ENCODE peak calls at places on chromosomes 11 and 22, in five cellular contexts. P is A549, C is K562, Z is HepG2, R is GM12878. J is an unnamed sample.

GRCh38 chr11:2836335-2837095 is 49.1 kb downstream of the CDKN1C start:
- DNase-seq in Z (no peak), R (no peak), C (peak), P (no peak), J (no peak)

GRCh38 chr11:119803726-119804294 is 74.8 kb upstream of the NECTIN1 start:
- DNase-seq in C (no peak), Z (no peak), R (no peak), P (no peak), J (no peak)

GRCh38 chr22:37330200-37331033 is 48.1 kb downstream of the CYTH4 start:
- DNase-seq in C (peak), Z (peak), P (peak), R (no peak), J (peak)

GRCh38 chr11:2847511-2847910 is 38.1 kb downstream of the CDKN1C start:
- DNase-seq in R (no peak), Z (no peak), P (no peak), C (no peak), J (no peak)

GRCh38 chr11:46198245-46198872 is 77.1 kb upstream of the PHF21A start:
- DNase-seq in Z (no peak), P (no peak), C (no peak), R (no peak), J (no peak)

GRCh38 chr22:50305393-50305657 is 2.1 kb downstream of the PLXNB2 start:
- DNase-seq in R (no peak), C (no peak), Z (no peak), P (no peak), J (no peak)

GRCh38 chr11:91248199-91248807 is 976.3 kb upstream of the FAT3 start:
- DNase-seq in R (no peak), Z (peak), P (peak), C (peak), J (peak)

GRCh38 chr11:86488553-86488952 is 113.9 kb downstream of the CCDC81 start:
- DNase-seq in Z (no peak), R (no peak), C (no peak), P (no peak), J (no peak)

GRCh38 chr11:2314525-2315394 is 12.9 kb downstream of the TSPAN32 start:
- DNase-seq in P (no peak), C (peak), Z (no peak), R (no peak), J (no peak)

GRCh38 chr11:80412604-80413003 is 971.8 kb upstream of the TENM4 start:
- DNase-seq in P (no peak), Z (no peak), R (no peak), C (no peak), J (no peak)

GRCh38 chr11:57116654-57117053 is 65.1 kb upstream of the LRRC55 start:
- DNase-seq in C (peak), P (peak), Z (peak), R (no peak), J (peak)

GRCh38 chr11:23201936-23202522 is 341.8 kb upstream of the CCDC179 start:
- DNase-seq in Z (no peak), P (no peak), C (no peak), R (no peak), J (no peak)

GRCh38 chr11:127693686-127694085 is 693.1 kb upstream of the KIRREL3 start:
- DNase-seq in P (no peak), Z (no peak), R (no peak), C (no peak), J (no peak)

GRCh38 chr22:21632237-21632895 is at the start of gene CCDC116:
- DNase-seq in Z (peak), P (peak), C (peak), R (no peak), J (peak)

GRCh38 chr22:44758354-44758969 is 6.1 kb downstream of the ARHGAP8 start:
- DNase-seq in P (no peak), C (no peak), Z (no peak), R (no peak), J (no peak)

GRCh38 chr11:119148855-119149370 is at the start of gene ABCG4:
- DNase-seq in C (peak), R (no peak), P (no peak), Z (no peak), J (peak)

GRCh38 chr11:697028-697491 is 1.4 kb downstream of the TMEM80 start:
- DNase-seq in R (peak), C (no peak), P (no peak), Z (no peak), J (no peak)

GRCh38 chr11:39442177-39442576 is 2017.3 kb downstream of the LRRC4C start:
- DNase-seq in Z (no peak), C (no peak), R (no peak), P (no peak), J (no peak)

GRCh38 chr11:3959015-3959917 is 103.8 kb downstream of the STIM1 start:
- DNase-seq in P (peak), R (no peak), C (peak), Z (peak), J (no peak)

GRCh38 chr11:106159846-106160245 is 82.4 kb downstream of the AASDHPPT start:
- DNase-seq in P (no peak), C (no peak), Z (no peak), R (no peak), J (no peak)

GRCh38 chr11:68031136-68031459 is 617 bp downstream of the NDUFS8 start:
- DNase-seq in R (no peak), Z (no peak), P (no peak), C (no peak), J (no peak)

GRCh38 chr11:33000181-33000580 is 15.5 kb upstream of the DEPDC7 start:
- DNase-seq in P (no peak), R (no peak), C (no peak), Z (no peak), J (no peak)

GRCh38 chr22:26648011-26648497 is 9.3 kb upstream of the MIAT start:
- DNase-seq in P (no peak), C (no peak), Z (no peak), R (no peak), J (peak)

GRCh38 chr11:45585205-45585604 is 80.2 kb downstream of the CHST1 start:
- DNase-seq in P (no peak), R (no peak), C (no peak), Z (no peak), J (no peak)

GRCh38 chr11:75733346-75734107 is 15.9 kb downstream of the MOGAT2 start:
- DNase-seq in Z (no peak), R (no peak), C (no peak), P (no peak), J (no peak)

GRCh38 chr11:111531156-111531555 is 9.4 kb upstream of the LAYN start:
- DNase-seq in C (no peak), Z (no peak), P (no peak), R (no peak), J (no peak)

GRCh38 chr11:23311986-23312940 is 452.0 kb upstream of the CCDC179 start:
- DNase-seq in P (no peak), R (no peak), Z (no peak), C (no peak), J (no peak)

GRCh38 chr11:112355726-112356125 is 95.1 kb upstream of the PLET1 start:
- DNase-seq in R (no peak), C (peak), P (peak), Z (no peak), J (peak)

GRCh38 chr11:116601734-116602636 is 170.8 kb downstream of the BUD13 start:
- DNase-seq in Z (no peak), C (no peak), P (no peak), R (no peak), J (no peak)

GRCh38 chr11:69907611-69908010 is 88.4 kb upstream of the FGF3 start:
- DNase-seq in Z (no peak), C (no peak), P (no peak), R (no peak), J (no peak)

GRCh38 chr11:113806403-113806802 is 26.8 kb downstream of the CLDN25 start:
- DNase-seq in R (no peak), P (peak), Z (peak), C (peak), J (peak)

GRCh38 chr11:93922830-93923229 is 72.4 kb upstream of the VSTM5 start:
- DNase-seq in Z (peak), R (no peak), P (no peak), C (no peak), J (no peak)

GRCh38 chr22:38732251-38732815 is 23.5 kb downstream of the SUN2 start:
- DNase-seq in Z (no peak), C (no peak), R (no peak), P (no peak), J (no peak)

GRCh38 chr11:26626346-26626745 is 54.3 kb upstream of the MUC15 start:
- DNase-seq in R (no peak), P (peak), C (no peak), Z (no peak), J (no peak)

GRCh38 chr11:45485070-45485716 is 180.2 kb downstream of the CHST1 start:
- DNase-seq in C (no peak), Z (peak), R (no peak), P (no peak), J (no peak)

GRCh38 chr11:28090052-28090749 is 17.8 kb downstream of the KIF18A start:
- DNase-seq in Z (no peak), C (no peak), R (no peak), P (no peak), J (no peak)

GRCh38 chr11:17387280-17387679 is 1.2 kb downstream of the KCNJ11 start:
- DNase-seq in Z (no peak), P (no peak), C (no peak), R (no peak), J (no peak)

DNA sequence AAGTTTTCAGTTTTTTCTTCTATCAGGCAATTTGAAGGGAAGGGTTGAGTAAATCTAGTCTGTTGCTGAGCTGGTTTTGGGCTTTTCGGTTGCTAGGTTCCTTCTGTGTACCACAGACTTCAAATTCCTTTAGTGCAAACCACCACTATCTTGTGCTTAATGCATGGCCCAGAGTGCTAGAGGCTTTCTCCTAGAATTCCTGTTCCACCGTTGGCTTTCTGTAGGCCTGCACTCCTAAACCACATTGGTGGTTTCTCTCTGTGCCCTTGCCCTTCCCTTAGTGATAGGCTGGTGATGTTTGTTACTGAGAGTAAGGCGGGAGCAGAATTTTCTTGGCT is 47.1 kb upstream of the CTSC start:
- DNase-seq in R (no peak), C (no peak), P (peak), Z (no peak), J (no peak)
- TF ChIP-seq ESRRA in R (no peak), C (no peak), P (no peak), Z (no peak), J (no peak)

DNA sequence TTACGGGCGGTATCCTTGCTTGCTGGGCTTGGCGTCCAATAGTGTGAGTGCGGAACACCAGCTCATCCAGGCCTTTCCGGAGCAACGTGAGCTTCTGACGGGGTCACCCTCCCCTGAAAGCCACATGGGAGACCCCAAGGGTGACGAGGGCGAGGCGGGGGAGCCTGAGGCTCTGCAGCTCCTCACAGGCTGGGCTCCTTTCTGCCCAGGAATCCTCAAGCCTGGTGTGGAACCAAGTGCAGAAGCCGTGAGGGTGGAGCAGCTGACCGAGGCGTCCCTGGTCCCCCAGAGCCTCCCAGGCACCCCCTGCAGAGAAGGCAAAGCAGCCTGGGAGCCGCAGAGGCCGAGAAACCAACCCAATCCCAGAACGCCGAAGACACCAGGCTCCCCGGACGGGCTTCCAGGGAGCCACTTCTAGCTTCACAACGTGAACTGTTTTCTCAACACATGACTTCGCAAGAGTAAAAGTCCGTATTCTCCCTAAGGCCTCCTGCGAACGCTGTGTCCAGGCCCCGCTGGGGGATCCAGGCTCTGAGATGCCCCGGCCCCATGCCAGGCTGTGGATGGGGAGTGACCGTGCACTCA is 530.3 kb downstream of the BRD1 start:
- DNase-seq in C (no peak), Z (no peak), R (no peak), P (no peak), J (no peak)
- TF ChIP-seq ESRRA in C (no peak), Z (no peak), R (no peak), P (no peak), J (no peak)

DNA sequence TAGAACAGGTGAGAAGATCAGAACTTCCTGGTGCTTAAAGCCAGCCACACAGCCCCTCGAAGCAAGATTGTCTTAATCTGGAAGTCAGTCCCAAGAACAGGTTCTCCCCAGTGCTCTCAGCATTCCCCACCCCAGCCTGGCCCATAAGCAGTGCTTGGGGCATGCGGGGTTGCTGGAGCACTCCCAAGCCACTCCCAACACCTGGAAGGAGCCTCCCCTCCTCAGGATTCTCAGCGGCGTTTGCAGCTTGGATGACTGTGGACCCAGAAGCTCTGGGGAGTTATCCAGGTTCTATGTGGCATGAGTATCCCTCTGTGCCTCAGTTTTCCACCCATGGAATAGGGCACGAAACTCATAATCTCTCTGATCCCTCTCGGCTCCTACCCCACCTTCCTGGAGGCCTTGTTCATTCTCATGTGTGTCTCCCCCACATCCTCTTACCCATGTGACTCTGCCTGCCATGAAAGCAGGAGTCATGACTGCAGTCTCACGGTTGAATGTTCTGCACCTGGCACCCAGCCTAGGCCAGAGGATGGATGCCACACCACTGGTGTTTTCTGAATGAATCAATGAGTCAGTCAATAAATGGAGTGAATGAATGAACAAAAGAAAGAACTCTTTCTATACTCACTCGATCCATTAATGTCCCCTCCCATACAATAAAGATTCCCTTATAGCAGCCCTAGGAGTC is 33.4 kb upstream of the WNT7B start:
- DNase-seq in C (no peak), R (no peak), P (no peak), Z (no peak), J (no peak)
- TF ChIP-seq ESRRA in C (no peak), R (no peak), P (no peak), Z (no peak), J (no peak)

DNA sequence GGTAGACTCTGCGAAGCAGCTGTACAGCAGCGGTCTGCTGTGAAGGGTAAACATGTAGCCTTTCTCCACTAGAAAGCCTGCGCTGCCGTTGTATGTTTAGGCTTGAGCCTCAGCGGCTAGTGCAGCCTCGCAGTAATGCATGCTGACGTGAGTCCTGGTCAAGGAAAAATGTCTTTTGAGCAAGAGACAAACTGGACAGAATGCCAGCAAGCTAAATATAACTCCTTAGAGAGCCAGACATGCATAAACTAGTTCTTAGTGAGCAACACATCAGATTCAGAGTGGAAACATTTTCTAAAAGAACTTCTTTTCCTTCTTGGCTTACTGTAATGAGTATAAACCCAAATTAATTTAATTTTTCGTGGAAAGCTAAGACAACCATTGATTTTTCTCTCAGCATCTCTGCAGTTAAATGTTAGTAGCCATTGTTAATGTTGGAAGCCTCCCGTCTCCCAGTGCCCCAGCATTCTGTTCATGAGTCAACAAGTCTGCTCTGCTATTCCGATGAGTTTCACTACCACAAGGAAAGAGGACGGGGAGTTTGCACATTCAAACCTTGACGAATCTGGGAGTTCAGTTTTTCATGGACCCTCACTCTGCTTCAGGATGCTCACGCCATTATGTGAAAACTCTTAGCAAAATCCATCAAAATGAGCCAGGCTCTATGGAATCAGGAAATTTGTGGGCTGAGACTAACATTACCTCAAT is 51.4 kb downstream of the JAM3 start:
- DNase-seq in C (no peak), R (no peak), Z (no peak), P (no peak), J (no peak)
- TF ChIP-seq ESRRA in C (no peak), R (no peak), Z (no peak), P (no peak), J (no peak)

GRCh38 chr22:31659246-31659645 is 2.8 kb downstream of the PISD start:
- DNase-seq in C (no peak), R (no peak), Z (no peak), P (no peak), J (no peak)
- TF ChIP-seq ESRRA in C (no peak), R (no peak), Z (no peak), P (no peak), J (no peak)

DNA sequence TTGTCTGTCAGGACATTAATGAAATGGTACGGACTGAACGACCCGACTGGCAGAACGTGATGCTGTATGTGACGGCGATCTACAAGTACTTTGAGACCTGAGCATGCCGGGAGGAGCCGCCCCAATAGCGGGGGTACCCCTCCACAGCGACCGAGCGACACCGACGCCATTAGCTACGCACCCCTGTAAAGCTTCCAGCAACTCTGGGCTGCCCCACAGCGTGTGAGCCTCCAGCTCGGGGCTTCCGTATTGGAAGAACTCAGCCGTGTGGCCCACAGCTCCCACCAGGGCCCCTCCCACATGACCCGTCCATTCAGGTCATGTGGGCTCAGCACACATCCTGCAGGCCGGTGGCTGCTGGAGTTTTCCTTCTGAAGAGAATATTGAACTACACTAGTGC is 12.9 kb upstream of the ADORA2A start:
- DNase-seq in C (no peak), R (no peak), P (no peak), Z (no peak), J (no peak)
- TF ChIP-seq ESRRA in C (no peak), R (no peak), P (no peak), Z (no peak), J (no peak)

GRCh38 chr11:124285610-124286344 is 28.0 kb downstream of the OR8D1 start:
- DNase-seq in C (no peak), P (no peak), R (no peak), Z (no peak), J (no peak)
- TF ChIP-seq ESRRA in C (no peak), P (no peak), R (no peak), Z (no peak), J (no peak)

DNA sequence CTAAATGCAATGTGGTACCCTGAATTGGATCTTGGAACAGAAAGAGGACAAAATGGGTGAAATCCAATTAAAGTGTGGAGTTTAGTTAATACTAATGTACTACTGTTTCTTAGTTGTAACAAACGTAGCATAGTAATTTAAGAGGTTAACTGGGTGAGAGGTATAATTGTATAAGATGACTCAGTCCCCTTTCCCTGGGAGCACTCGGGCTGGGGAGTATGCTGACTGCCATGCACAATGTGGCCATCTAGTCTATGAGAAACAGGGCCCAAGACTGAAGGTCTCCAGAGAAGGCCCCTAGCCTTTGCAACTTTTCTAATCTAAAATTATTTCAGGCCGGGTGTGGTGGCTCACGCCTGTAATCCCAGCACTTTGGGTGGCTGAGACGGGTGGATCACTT is 29.6 kb upstream of the FCHSD2 start:
- DNase-seq in Z (no peak), C (no peak), P (no peak), R (no peak), J (no peak)
- TF ChIP-seq ESRRA in Z (no peak), C (no peak), P (no peak), R (no peak), J (no peak)

GRCh38 chr11:78952188-78952587 is 377.5 kb upstream of the NARS2 start:
- DNase-seq in Z (no peak), P (no peak), C (no peak), R (no peak), J (no peak)
- TF ChIP-seq ESRRA in Z (no peak), P (no peak), C (no peak), R (no peak), J (no peak)

GRCh38 chr11:10606536-10607208 is 38.2 kb upstream of the LYVE1 start:
- DNase-seq in R (peak), Z (no peak), C (no peak), P (no peak), J (no peak)
- TF ChIP-seq ESRRA in R (no peak), Z (no peak), C (no peak), P (no peak), J (no peak)